ENCODE peak calls at places on chromosomes 3 and 15, in six cellular contexts. H is SK-N-SH, F is K562, A is GM12878, R is HepG2, P is H1. X is an unnamed sample.

GRCh38 chr3:30341851-30342250 is 264.6 kb upstream of the TGFBR2 start:
- DNase-seq in R (no peak), H (no peak), F (no peak), P (no peak), A (no peak), X (no peak)

GRCh38 chr3:14001136-14001535 is 121.3 kb upstream of the WNT7A start:
- DNase-seq in P (no peak), H (no peak), F (no peak), A (no peak), R (no peak), X (no peak)

GRCh38 chr15:40536501-40536900 is 28.3 kb downstream of the CCDC32 start:
- DNase-seq in F (no peak), P (no peak), H (no peak), A (no peak), R (no peak), X (no peak)

GRCh38 chr15:67048281-67049279 is 16.8 kb upstream of the SMAD3 start:
- DNase-seq in H (no peak), P (no peak), R (peak), A (no peak), F (no peak), X (no peak)

GRCh38 chr3:74003712-74004111 is 379.0 kb upstream of the PDZRN3 start:
- DNase-seq in R (no peak), A (no peak), P (no peak), H (no peak), F (no peak), X (no peak)

GRCh38 chr15:90059208-90059985 is 42.9 kb downstream of the IDH2 start:
- DNase-seq in R (peak), H (no peak), P (no peak), F (peak), A (peak), X (no peak)

GRCh38 chr3:73542127-73542526 is 82.6 kb downstream of the PDZRN3 start:
- DNase-seq in R (no peak), H (no peak), F (no peak), A (no peak), P (no peak), X (no peak)

GRCh38 chr3:191397771-191398170 is 63.2 kb upstream of the PYDC2 start:
- DNase-seq in H (no peak), A (no peak), P (no peak), F (no peak), R (no peak), X (no peak)

GRCh38 chr3:165669502-165669901 is 167.7 kb downstream of the BCHE start:
- DNase-seq in P (no peak), H (no peak), F (no peak), R (no peak), A (no peak), X (no peak)

GRCh38 chr3:31132132-31132769 is 237.8 kb upstream of the GADL1 start:
- DNase-seq in A (peak), H (peak), R (peak), P (no peak), F (peak), X (peak)

GRCh38 chr3:107685383-107685782 is 162.6 kb downstream of the BBX start:
- DNase-seq in A (no peak), R (no peak), H (no peak), P (no peak), F (no peak), X (no peak)

GRCh38 chr3:65888980-65889706 is 149.6 kb downstream of the MAGI1 start:
- DNase-seq in H (no peak), A (no peak), R (no peak), F (no peak), P (no peak), X (peak)

GRCh38 chr3:73508330-73508954 is 116.3 kb downstream of the PDZRN3 start:
- DNase-seq in P (no peak), A (no peak), H (peak), R (peak), F (peak), X (peak)

GRCh38 chr15:63371297-63371918 is 10.2 kb downstream of the CA12 start:
- DNase-seq in R (no peak), F (no peak), A (no peak), P (no peak), H (no peak), X (no peak)

GRCh38 chr3:36540898-36541518 is 160.7 kb downstream of the STAC start:
- DNase-seq in H (no peak), F (peak), A (no peak), R (peak), P (no peak), X (peak)

GRCh38 chr3:183211390-183211789 is 41.7 kb upstream of the B3GNT5 start:
- DNase-seq in F (no peak), P (no peak), R (peak), H (no peak), A (no peak), X (no peak)

GRCh38 chr3:187264051-187264450 is 27.5 kb downstream of the MASP1 start:
- DNase-seq in P (no peak), F (no peak), R (peak), H (no peak), A (no peak), X (no peak)

GRCh38 chr3:113695818-113696645 is at the start of gene USF3:
- DNase-seq in F (peak), H (peak), P (peak), R (peak), A (peak), X (peak)

GRCh38 chr15:38860682-38861081 is 296.1 kb upstream of the RASGRP1 start:
- DNase-seq in F (no peak), H (no peak), A (no peak), R (no peak), P (no peak), X (no peak)

GRCh38 chr3:38454884-38455638 is 1.4 kb downstream of the ACVR2B start:
- DNase-seq in F (peak), R (peak), A (no peak), P (peak), H (peak), X (no peak)

GRCh38 chr3:9808345-9809037 is 1.6 kb upstream of the TTLL3 start:
- DNase-seq in R (peak), F (peak), A (no peak), P (no peak), H (peak), X (peak)

GRCh38 chr3:125386811-125387210 is 11.7 kb upstream of the ZNF148 start:
- DNase-seq in H (no peak), R (no peak), F (no peak), P (no peak), A (no peak), X (no peak)

GRCh38 chr15:101135532-101136166 is 116.2 kb downstream of the CHSY1 start:
- DNase-seq in A (peak), R (no peak), H (no peak), F (no peak), P (no peak), X (no peak)

GRCh38 chr15:63501256-63502089 is 2.9 kb upstream of the USP3 start:
- DNase-seq in R (peak), H (no peak), A (no peak), P (no peak), F (no peak), X (no peak)

GRCh38 chr3:195015021-195015420 is 255.9 kb downstream of the XXYLT1 start:
- DNase-seq in R (no peak), P (no peak), H (no peak), A (no peak), F (no peak), X (no peak)

GRCh38 chr15:53022788-53023187 is 232.7 kb upstream of the ONECUT1 start:
- DNase-seq in H (no peak), P (no peak), A (no peak), R (no peak), F (no peak), X (no peak)

GRCh38 chr3:43309372-43310305 is 23.3 kb downstream of the SNRK start:
- DNase-seq in A (no peak), H (no peak), P (no peak), F (no peak), R (no peak), X (no peak)

GRCh38 chr15:100190675-100191074 is 151.1 kb downstream of the ADAMTS17 start:
- DNase-seq in H (no peak), P (no peak), F (no peak), A (no peak), R (no peak), X (no peak)

GRCh38 chr15:63504979-63505841 is 817 bp downstream of the USP3 start:
- DNase-seq in R (peak), H (peak), A (no peak), F (peak), P (no peak), X (no peak)

GRCh38 chr15:59311245-59311644 is 61.4 kb downstream of the MYO1E start:
- DNase-seq in A (no peak), R (no peak), F (no peak), H (no peak), P (no peak), X (no peak)

GRCh38 chr15:80507638-80508316 is 103.6 kb downstream of the ARNT2 start:
- DNase-seq in A (no peak), F (no peak), H (no peak), P (no peak), R (no peak), X (no peak)

GRCh38 chr3:84567796-84568195 is 391.0 kb upstream of the CADM2 start:
- DNase-seq in A (no peak), H (no peak), P (no peak), F (no peak), R (no peak), X (no peak)

GRCh38 chr15:70299931-70300858 is 202.5 kb upstream of the TLE3 start:
- DNase-seq in A (peak), R (no peak), F (no peak), P (no peak), H (no peak), X (no peak)

GRCh38 chr3:50296721-50297383 is 2.4 kb downstream of the HYAL3 start:
- DNase-seq in P (no peak), F (no peak), A (no peak), R (no peak), H (no peak), X (no peak)

GRCh38 chr3:130700541-130700940 is 46.1 kb downstream of the PIK3R4 start:
- DNase-seq in F (no peak), H (no peak), A (no peak), R (no peak), P (no peak), X (no peak)

GRCh38 chr15:101488300-101489164 is 975 bp downstream of the PCSK6 start:
- DNase-seq in A (no peak), H (peak), R (peak), F (no peak), P (no peak), X (no peak)

GRCh38 chr3:195036203-195037016 is 234.5 kb downstream of the XXYLT1 start:
- DNase-seq in R (no peak), P (no peak), A (no peak), F (no peak), H (no peak), X (no peak)

GRCh38 chr15:88450125-88450798 is 16.9 kb downstream of the MRPL46 start:
- DNase-seq in R (peak), P (peak), A (no peak), F (peak), H (peak), X (peak)

DNA sequence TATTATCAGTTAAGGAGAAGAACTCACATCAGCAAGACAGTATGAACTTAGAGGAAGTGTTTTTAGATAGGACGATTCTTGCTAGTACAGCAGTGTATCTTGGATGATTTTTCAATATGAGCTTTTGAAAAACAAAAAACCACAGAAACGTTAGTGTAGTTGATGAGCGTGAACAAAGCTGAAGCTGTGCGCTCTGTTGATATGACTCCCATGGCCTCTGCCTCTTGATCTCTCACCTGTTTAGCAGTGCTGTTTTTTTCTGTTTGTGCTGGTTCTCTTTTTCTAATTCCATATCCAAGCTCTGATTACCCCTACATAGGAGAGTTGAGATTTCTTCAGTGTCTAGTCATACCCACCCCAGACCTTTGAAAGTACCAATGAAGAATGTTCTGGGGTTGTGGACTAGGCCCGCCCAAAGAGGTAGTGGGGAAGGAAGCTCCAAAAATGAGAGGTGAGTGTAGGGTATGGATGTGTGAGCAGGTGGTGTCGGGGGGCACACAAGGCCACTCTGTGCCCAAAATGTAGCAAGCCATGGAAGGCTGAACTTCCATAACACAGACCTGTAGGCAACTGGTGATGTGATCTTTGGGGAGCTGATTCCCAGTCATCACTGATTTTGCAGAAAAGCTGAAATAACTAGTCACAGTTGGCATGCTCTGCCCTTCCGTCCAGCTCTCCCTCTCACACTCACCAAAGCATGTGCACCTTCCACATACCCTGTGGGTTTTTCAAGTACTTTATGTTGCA is 20.0 kb upstream of the CMTM7 start:
- DNase-seq in A (no peak), F (no peak), H (no peak), P (no peak), R (no peak), X (no peak)
- H3K4me3 ChIP-seq in A (no peak), F (no peak), H (no peak), P (no peak), R (no peak), X (no peak)

GRCh38 chr3:142628806-142629205 is 32.6 kb downstream of the PLS1 start:
- DNase-seq in A (peak), F (no peak), H (no peak), P (no peak), R (no peak), X (no peak)

GRCh38 chr3:142636664-142637063 is 40.5 kb downstream of the PLS1 start:
- DNase-seq in A (no peak), P (no peak), R (no peak), F (no peak), H (no peak), X (no peak)

GRCh38 chr3:142633073-142633472 is 36.9 kb downstream of the PLS1 start:
- DNase-seq in H (no peak), A (no peak), P (no peak), F (no peak), R (no peak), X (no peak)
- TF ChIP-seq JUND in H (no peak), A (no peak), P (no peak), F (no peak), R (no peak), X (no peak)

GRCh38 chr3:71429610-71429988 is 153.9 kb downstream of the FOXP1 start:
- DNase-seq in A (no peak), F (no peak), P (no peak), H (no peak), R (no peak), X (no peak)

GRCh38 chr3:71432044-71432970 is 151.2 kb downstream of the FOXP1 start:
- DNase-seq in H (no peak), F (no peak), R (no peak), P (no peak), A (no peak), X (no peak)

GRCh38 chr3:71430941-71431552 is 152.5 kb downstream of the FOXP1 start:
- DNase-seq in A (no peak), P (no peak), H (no peak), F (no peak), R (no peak), X (no peak)

GRCh38 chr3:71425491-71426071 is 157.9 kb downstream of the FOXP1 start:
- DNase-seq in A (no peak), R (no peak), H (no peak), P (no peak), F (no peak), X (no peak)

DNA sequence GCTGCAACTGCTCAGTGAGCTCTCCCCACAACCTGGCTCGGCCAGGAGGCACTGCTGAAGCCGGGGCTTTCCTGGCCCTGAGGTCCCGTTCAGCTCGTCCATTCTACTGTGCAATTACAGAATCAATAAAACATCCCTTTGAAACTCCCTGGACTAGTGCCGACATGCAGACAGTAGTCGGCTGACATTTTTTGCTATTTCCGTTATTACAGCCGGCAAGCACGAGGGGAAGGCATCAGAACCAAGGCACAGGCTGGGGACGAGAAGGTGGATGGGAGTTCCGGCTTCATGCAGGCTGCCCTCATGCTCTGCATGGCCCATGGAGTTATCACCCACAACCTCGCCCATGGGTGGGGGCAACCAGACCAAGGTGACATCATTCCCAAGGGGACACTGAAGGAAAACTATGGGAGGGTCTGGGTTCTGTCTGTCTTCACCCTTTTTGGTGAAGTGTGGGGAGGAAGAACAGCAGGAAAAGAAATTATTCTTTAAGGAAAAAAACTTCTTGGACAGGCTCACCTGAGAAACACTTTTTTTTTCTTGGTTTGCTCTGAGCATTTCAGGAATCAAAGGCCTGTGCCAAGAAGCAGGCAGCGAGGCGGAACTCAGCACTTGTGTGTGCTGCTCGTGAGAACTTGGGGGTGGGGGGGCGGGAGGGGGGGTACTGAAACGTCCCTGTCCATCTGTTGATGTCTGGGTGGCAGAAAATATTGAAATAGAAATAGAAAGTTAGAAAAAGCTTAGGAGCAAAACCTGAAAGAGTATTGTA is 154.5 kb downstream of the FOXP1 start:
- DNase-seq in H (no peak), F (no peak), R (no peak), A (no peak), P (no peak), X (no peak)
- H3K4me3 ChIP-seq in H (no peak), F (no peak), R (no peak), A (no peak), P (no peak), X (no peak)

GRCh38 chr3:49028298-49028672 is 913 bp downstream of the IMPDH2 start:
- DNase-seq in P (no peak), A (no peak), H (peak), R (no peak), F (peak), X (no peak)
- TF ChIP-seq JUND in P (no peak), A (no peak), H (peak), R (no peak), F (no peak), X (no peak)

DNA sequence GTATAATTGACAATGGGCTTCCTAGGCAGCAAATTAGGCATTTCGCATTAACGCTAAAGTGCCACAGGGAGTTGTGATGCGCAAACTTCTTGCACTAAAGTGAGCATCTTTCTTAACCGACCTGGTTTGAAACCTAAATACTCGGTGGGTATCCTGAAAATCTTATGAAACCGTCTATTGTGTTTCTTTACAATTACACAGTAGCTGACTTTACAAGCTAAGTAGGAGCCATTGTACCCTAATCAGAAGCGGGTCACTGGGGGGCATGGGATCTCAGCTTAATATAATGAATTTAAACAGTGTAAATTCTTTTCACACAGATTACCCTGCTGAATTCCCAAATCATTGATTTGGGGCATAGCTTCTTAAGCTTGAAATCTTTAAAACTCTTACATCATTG is 328.0 kb downstream of the KCNH8 start:
- DNase-seq in R (no peak), F (no peak), H (no peak), P (no peak), A (no peak), X (no peak)
- H3K4me3 ChIP-seq in R (no peak), F (no peak), H (no peak), P (no peak), A (no peak), X (no peak)

GRCh38 chr3:46406440-46406785 is 453 bp downstream of the CCR5AS start:
- DNase-seq in A (no peak), P (no peak), H (no peak), R (no peak), F (peak), X (no peak)

GRCh38 chr3:46407976-46408375 is 917 bp downstream of the CCRL2 start:
- DNase-seq in F (no peak), A (no peak), R (no peak), P (no peak), H (no peak), X (no peak)

GRCh38 chr3:46405301-46406079 is 1.4 kb downstream of the CCR5AS start:
- DNase-seq in H (no peak), A (no peak), P (no peak), F (no peak), R (no peak), X (no peak)

GRCh38 chr3:46408853-46409252 is 1.8 kb downstream of the CCRL2 start:
- DNase-seq in F (peak), A (no peak), P (no peak), H (no peak), R (no peak), X (no peak)

DNA sequence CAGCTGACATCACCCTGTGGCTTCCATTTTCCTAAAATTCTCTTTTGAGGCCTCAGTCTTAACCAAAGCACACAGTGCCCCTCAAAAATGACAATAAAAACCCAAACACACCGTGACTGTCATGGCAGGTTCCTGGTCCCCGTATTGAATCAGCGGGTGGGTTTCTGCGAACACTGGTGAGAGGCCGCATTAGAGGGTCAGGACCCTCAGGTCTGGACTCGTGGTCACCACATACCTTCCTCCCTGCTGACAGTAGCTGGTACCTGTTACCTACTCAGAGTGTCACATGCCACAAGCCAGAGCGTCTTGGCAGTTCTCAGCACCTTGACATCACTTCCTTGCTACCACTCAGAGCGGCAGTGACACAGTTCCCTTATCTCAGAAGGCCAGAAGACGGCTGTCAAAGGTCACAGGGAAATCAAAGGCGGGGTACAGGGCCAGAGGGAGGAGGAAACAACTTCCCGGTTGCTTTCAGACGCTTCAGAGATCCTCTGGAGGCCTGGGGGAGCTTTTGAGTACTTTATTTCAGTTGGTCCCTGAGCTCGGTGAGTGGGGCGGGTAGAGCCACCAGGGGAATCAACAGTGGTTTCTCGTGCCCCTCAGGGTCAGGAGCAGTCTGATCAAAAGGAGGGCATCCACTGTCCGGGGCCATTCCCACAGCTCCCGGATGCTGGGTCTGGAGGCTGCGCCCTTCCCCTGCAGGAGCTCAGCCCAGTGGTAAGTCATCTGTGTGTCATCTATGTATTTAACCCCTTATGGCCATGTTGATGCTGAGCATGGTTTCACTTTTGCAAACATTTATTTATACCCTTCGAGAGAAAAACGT is at the start of the genes CCR5AS and CCRL2:
- DNase-seq in H (no peak), F (peak), P (no peak), R (no peak), A (no peak), X (no peak)
- TF ChIP-seq JUND in H (no peak), F (peak), P (no peak), R (no peak), A (no peak), X (no peak)

GRCh38 chr3:128482857-128483656 is 9.9 kb downstream of the GATA2 start:
- DNase-seq in F (peak), P (no peak), H (peak), R (no peak), A (no peak), X (no peak)
- H3K4me3 ChIP-seq in F (peak), P (no peak), H (peak), R (no peak), A (no peak), X (no peak)

X was measured in HCT116.